ENCODE peak calls at places on chromosomes 4 and X, in eight cellular contexts. Z, W, I, P, G, H, C and M are unnamed samples.
A peak's percentile ranks its signal among the peaks of the same experiment; 100 is the strongest.

GRCh38 chr4:78622253-78622979 is 70.8 kb downstream of the ANXA3 start:
- DNase-seq in Z (no peak), W (no peak), I (no peak), P (no peak), G (no peak), H (no peak), C (no peak), M (no peak)

GRCh38 chr4:116357758-116358157 is 727.6 kb downstream of the TRAM1L1 start:
- DNase-seq in Z (no peak), W (no peak), I (no peak), P (peak; percentile 48), G (peak; percentile 14), H (no peak), C (no peak), M (peak; percentile 80)

GRCh38 chrX:129193357-129193756 is 329.9 kb downstream of the SMARCA1 start:
- DNase-seq in Z (peak; percentile 30), W (no peak), I (peak; percentile 5), P (no peak), G (no peak), H (peak; percentile 5), C (peak; percentile 48), M (no peak)

GRCh38 chr4:68375667-68376559 is 26.0 kb upstream of the YTHDC1 start:
- DNase-seq in Z (no peak), W (peak; percentile 89), I (peak; percentile 23), P (no peak), G (no peak), H (peak; percentile 40), C (no peak), M (peak; percentile 31)

GRCh38 chr4:77854431-77855111 is 8.1 kb upstream of the MRPL1 start:
- DNase-seq in Z (no peak), W (no peak), I (peak; percentile 23), P (no peak), G (no peak), H (no peak), C (no peak), M (no peak)

GRCh38 chrX:123859409-123859827 is 435 bp upstream of the XIAP start:
- DNase-seq in Z (peak; percentile 71), W (no peak), I (no peak), P (peak; percentile 76), G (no peak), H (no peak), C (no peak), M (peak; percentile 79)

GRCh38 chr4:118950929-118951570 is 62.4 kb downstream of the SYNPO2 start:
- DNase-seq in Z (no peak), W (no peak), I (no peak), P (no peak), G (no peak), H (no peak), C (no peak), M (no peak)

GRCh38 chr4:1416948-1417260 is 10.7 kb upstream of the NKX1-1 start:
- DNase-seq in Z (no peak), W (no peak), I (no peak), P (peak; percentile 22), G (no peak), H (no peak), C (no peak), M (no peak)

GRCh38 chrX:6384391-6384790 is 150.5 kb downstream of the VCX3A start:
- DNase-seq in Z (no peak), W (no peak), I (no peak), P (no peak), G (no peak), H (no peak), C (no peak), M (no peak)

GRCh38 chr4:174467107-174467506 is 55.2 kb downstream of the HPGD start:
- DNase-seq in Z (no peak), W (no peak), I (no peak), P (no peak), G (no peak), H (no peak), C (no peak), M (no peak)

GRCh38 chr4:8555716-8556115 is 24.5 kb upstream of the GPR78 start:
- DNase-seq in Z (no peak), W (no peak), I (no peak), P (no peak), G (no peak), H (peak; percentile 35), C (no peak), M (no peak)

GRCh38 chrX:70504772-70505450 is 60.3 kb downstream of the DLG3 start:
- DNase-seq in Z (no peak), W (no peak), I (no peak), P (no peak), G (no peak), H (no peak), C (no peak), M (no peak)

GRCh38 chr4:16790508-16790907 is 107.9 kb downstream of the LDB2 start:
- DNase-seq in Z (no peak), W (no peak), I (no peak), P (no peak), G (no peak), H (no peak), C (no peak), M (no peak)

GRCh38 chr4:88275516-88275915 is 8.8 kb downstream of the PPM1K start:
- DNase-seq in Z (no peak), W (no peak), I (no peak), P (no peak), G (no peak), H (no peak), C (no peak), M (no peak)

GRCh38 chr4:176271749-176272148 is 2.7 kb upstream of the ASB5 start:
- DNase-seq in Z (no peak), W (no peak), I (no peak), P (no peak), G (no peak), H (no peak), C (no peak), M (no peak)

GRCh38 chr4:89108068-89108467 is 3.3 kb upstream of the TIGD2 start:
- DNase-seq in Z (no peak), W (no peak), I (no peak), P (no peak), G (no peak), H (no peak), C (no peak), M (no peak)

GRCh38 chr4:150581611-150582010 is 340 bp upstream of the MAB21L2 start:
- DNase-seq in Z (no peak), W (no peak), I (no peak), P (no peak), G (no peak), H (no peak), C (no peak), M (no peak)

GRCh38 chrX:19879742-19880378 is 7.5 kb downstream of the SH3KBP1 start:
- DNase-seq in Z (no peak), W (no peak), I (no peak), P (no peak), G (no peak), H (no peak), C (no peak), M (no peak)

GRCh38 chrX:19875051-19875432 is 12.4 kb downstream of the SH3KBP1 start:
- DNase-seq in Z (no peak), W (no peak), I (no peak), P (no peak), G (no peak), H (no peak), C (no peak), M (no peak)

GRCh38 chrX:19879181-19879580 is 8.2 kb downstream of the SH3KBP1 start:
- DNase-seq in Z (no peak), W (no peak), I (no peak), P (no peak), G (no peak), H (no peak), C (no peak), M (no peak)

GRCh38 chrX:19876962-19877361 is 10.4 kb downstream of the SH3KBP1 start:
- DNase-seq in Z (no peak), W (no peak), I (no peak), P (no peak), G (no peak), H (no peak), C (no peak), M (no peak)

DNA sequence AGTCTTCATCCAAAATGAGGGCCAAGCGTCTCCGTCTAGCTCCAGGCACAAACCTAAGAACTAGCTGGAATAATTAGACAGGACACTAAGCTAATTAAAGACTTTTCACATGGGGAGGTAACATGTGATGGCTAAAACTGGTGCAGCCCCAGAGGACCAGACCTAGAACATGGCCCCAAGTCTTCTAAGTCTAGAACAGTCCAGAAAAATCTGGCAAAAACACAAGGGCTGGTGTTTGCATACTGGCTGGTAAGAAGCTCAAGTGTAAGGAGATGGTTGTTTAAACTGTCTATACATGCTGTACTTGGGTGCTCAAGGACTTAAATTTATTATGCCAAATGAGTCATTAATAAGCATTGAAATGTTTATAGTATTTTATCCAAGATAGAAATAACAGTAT is 10.0 kb downstream of the SH3KBP1 start:
- DNase-seq in Z (no peak), W (no peak), I (no peak), P (no peak), G (no peak), H (no peak), C (no peak), M (no peak)
- H3K4me3 ChIP-seq in Z (no peak overlapping the region), W (no peak overlapping the region), I (no peak overlapping the region), P (no peak overlapping the region), G (no peak overlapping the region), H (no peak overlapping the region), C (no peak overlapping the region), M (no peak overlapping the region)

DNA sequence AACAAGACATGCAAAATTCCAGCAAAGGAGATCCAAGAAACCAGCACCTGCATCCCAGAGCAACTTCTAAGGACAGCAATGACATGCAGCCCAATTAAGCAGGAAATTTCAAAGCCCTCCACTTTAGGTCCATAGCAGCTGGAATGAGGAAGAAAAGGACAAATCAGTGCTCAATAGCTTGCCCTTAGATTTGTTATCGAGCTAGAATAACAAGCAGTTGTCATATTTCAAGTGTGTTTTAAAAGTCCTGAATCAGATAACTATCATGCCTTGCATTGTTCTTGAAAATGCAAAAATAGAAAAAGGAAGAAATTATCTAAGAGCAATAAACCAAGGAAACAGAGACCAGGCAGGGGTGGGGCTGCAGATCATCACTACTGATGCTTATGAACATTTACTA is 44.0 kb upstream of the KLF3 start:
- DNase-seq in Z (no peak), W (no peak), I (no peak), P (no peak), G (no peak), H (no peak), C (no peak), M (no peak)
- H3K27ac ChIP-seq in Z (no peak overlapping the region), W (no peak overlapping the region), I (no peak overlapping the region), P (peak overlapping the region; percentile 84), G (no peak overlapping the region), H (peak overlapping the region; percentile 78), C (no peak overlapping the region), M (no peak overlapping the region)

DNA sequence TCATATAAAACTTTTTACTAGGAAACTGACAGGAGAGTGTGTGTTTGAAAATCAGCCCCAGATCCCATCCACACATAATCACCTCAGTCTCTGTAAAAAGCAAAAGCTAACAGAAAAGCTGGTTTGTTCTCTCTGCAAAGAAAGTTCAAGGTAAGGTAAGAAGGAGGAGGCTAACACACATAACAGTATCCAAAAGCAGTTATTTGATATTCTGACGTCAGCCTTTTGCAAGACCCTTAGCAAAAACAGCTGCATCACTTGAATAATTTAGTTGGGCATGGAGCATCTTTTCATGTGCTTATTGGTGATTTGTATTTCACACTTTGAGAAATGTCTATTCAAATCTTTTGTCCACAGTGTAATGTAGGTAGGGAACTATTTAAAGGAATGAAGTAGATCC is 5.5 kb downstream of the TCEAL9 start:
- DNase-seq in Z (no peak), W (no peak), I (no peak), P (no peak), G (no peak), H (no peak), C (no peak), M (no peak)
- H3K4me3 ChIP-seq in Z (no peak overlapping the region), W (no peak overlapping the region), I (no peak overlapping the region), P (no peak overlapping the region), G (no peak overlapping the region), H (no peak overlapping the region), C (no peak overlapping the region), M (no peak overlapping the region)

GRCh38 chr4:169603312-169603711 is 9.1 kb downstream of the NEK1 start:
- DNase-seq in Z (no peak), W (no peak), I (no peak), P (no peak), G (no peak), H (no peak), C (no peak), M (no peak)
- H3K27ac ChIP-seq in Z (no peak overlapping the region), W (no peak overlapping the region), I (no peak overlapping the region), P (no peak overlapping the region), G (no peak overlapping the region), H (no peak overlapping the region), C (no peak overlapping the region), M (no peak overlapping the region)